ENCODE peak calls at places on chromosomes 4 and X, in four cellular contexts. G is central memory CD4-positive, alpha-beta T cell; P is stimulated activated CD4-positive, alpha-beta T cell treated with anti-CD3 and anti-CD28 coated beads, Interleukin-1b, Interleukin-23, amount 100 ng/mL, for 4 hours; L is esophagus squamous epithelium. E is an unnamed sample.

GRCh38 chrX:16825306-16826035 is 39.2 kb downstream of the TXLNG start:
- DNase-seq in G (no peak), L (no peak), P (no peak), E (no peak)

GRCh38 chr4:13484749-13485345 is 707 bp upstream of the RAB28 start:
- DNase-seq in G (no peak), L (no peak), P (no peak), E (no peak)

GRCh38 chrX:107736781-107737531 is 38.6 kb downstream of the TSC22D3 start:
- DNase-seq in G (no peak), P (no peak), L (no peak), E (no peak)

GRCh38 chr4:184421558-184422155 is 52.7 kb downstream of the IRF2 start:
- DNase-seq in G (no peak), P (no peak), L (no peak), E (no peak)

GRCh38 chrX:133414399-133415275 is 652 bp downstream of the GPC4 start:
- DNase-seq in P (no peak), L (no peak), G (no peak), E (no peak)

GRCh38 chr4:83217721-83218522 is 66.7 kb downstream of the COQ2 start:
- DNase-seq in L (no peak), G (peak), P (no peak), E (no peak)

GRCh38 chr4:154367659-154368058 is 123.9 kb downstream of the DCHS2 start:
- DNase-seq in L (no peak), G (no peak), P (no peak), E (no peak)

GRCh38 chr4:78864405-78865024 is 74.7 kb downstream of the PAQR3 start:
- DNase-seq in G (peak), L (no peak), P (no peak), E (no peak)

GRCh38 chr4:174332741-174333493 is 49.2 kb downstream of the CEP44 start:
- DNase-seq in L (no peak), G (no peak), P (no peak), E (no peak)

GRCh38 chr4:75512336-75513211 is 1.6 kb downstream of the RCHY1 start:
- DNase-seq in P (no peak), G (no peak), L (no peak), E (no peak)

GRCh38 chrX:29662101-29662500 is 553.3 kb upstream of the MAGEB2 start:
- DNase-seq in L (no peak), P (no peak), G (no peak), E (no peak)

GRCh38 chr4:158891256-158891655 is 122.4 kb downstream of the FNIP2 start:
- DNase-seq in L (no peak), P (no peak), G (no peak), E (no peak)

GRCh38 chr4:188781655-188782054 is 642.4 kb downstream of the TRIML1 start:
- DNase-seq in G (no peak), P (no peak), L (no peak), E (no peak)

GRCh38 chrX:152600853-152601635 is 36.7 kb upstream of the GABRQ start:
- DNase-seq in L (no peak), P (no peak), G (no peak), E (no peak)

GRCh38 chr4:100087743-100088142 is 102.5 kb downstream of the DDIT4L start:
- DNase-seq in P (no peak), L (no peak), G (no peak), E (no peak)

GRCh38 chr4:37365888-37366287 is 121.3 kb downstream of the NWD2 start:
- DNase-seq in L (no peak), P (no peak), G (no peak), E (no peak)

GRCh38 chrX:148928803-148929202 is 428.4 kb downstream of the AFF2 start:
- DNase-seq in P (no peak), L (no peak), G (no peak), E (no peak)

GRCh38 chr4:141195095-141195707 is 25.5 kb upstream of the ZNF330 start:
- DNase-seq in P (no peak), G (no peak), L (no peak), E (no peak)

GRCh38 chr4:190014771-190015537 is 12.1 kb downstream of the FRG2 start:
- DNase-seq in P (no peak), L (no peak), G (no peak), E (no peak)

GRCh38 chr4:1447676-1448588 is 41.7 kb upstream of the NKX1-1 start:
- DNase-seq in P (no peak), G (no peak), L (no peak), E (no peak)

GRCh38 chr4:185566972-185567749 is 31.9 kb upstream of the PDLIM3 start:
- DNase-seq in G (no peak), P (no peak), L (no peak), E (peak)

GRCh38 chrX:39974228-39974627 is 123.5 kb downstream of the BCOR start:
- DNase-seq in P (no peak), G (no peak), L (no peak), E (no peak)

GRCh38 chr4:140152015-140152703 is 1.8 kb downstream of the MAML3 start:
- DNase-seq in G (peak), L (no peak), P (peak), E (no peak)

GRCh38 chr4:46992338-46992737 is 1.0 kb downstream of the GABRA4 start:
- DNase-seq in G (no peak), L (no peak), P (no peak), E (no peak)

GRCh38 chr4:2867758-2868491 is 24.3 kb downstream of the ADD1 start:
- DNase-seq in P (no peak), G (no peak), L (no peak), E (no peak)

GRCh38 chr4:184080674-184081073 is 137.0 kb downstream of the ENPP6 start:
- DNase-seq in L (no peak), P (no peak), G (no peak), E (no peak)

GRCh38 chrX:107448625-107449468 is 605 bp upstream of the FRMPD3 start:
- DNase-seq in L (no peak), P (no peak), G (no peak), E (no peak)

GRCh38 chr4:1289232-1290164 is at the start of gene MAEA:
- DNase-seq in L (peak), P (peak), G (peak), E (peak)